ENCODE peak calls at places on chromosomes 2 and 18, in eight cellular contexts. F is activated gamma-delta T cell treated with Interleukin-2 at 50 U/mL for 16 hours; W is NCI-H187 treated with DMSO at 0.1 percent for 48 hours; L is hepatocyte; J is stimulated activated CD4-positive, alpha-beta T cell treated with anti-CD3 and anti-CD28 coated beads, Interleukin-2, amount 100 ng/mL, for 48 hours; Z is HL-60; S is activated CD8-positive, alpha-beta memory T cell treated with anti-CD3 and anti-CD28 coated beads for 48 hours; R is epithelial cell of esophagus. E is an unnamed sample.

GRCh38 chr2:42770288-42771131 is 6.6 kb upstream of the OXER1 start:
- DNase-seq in F (no peak), W (no peak), L (peak; percentile 45), J (no peak), Z (peak; percentile 58), S (no peak), R (peak; percentile 32), E (peak; percentile 40)

GRCh38 chr2:143068094-143068890 is 60.9 kb upstream of the ARHGAP15 start:
- DNase-seq in F (no peak), W (no peak), L (no peak), J (no peak), Z (peak; percentile 79), S (no peak), R (peak; percentile 7), E (peak; percentile 12)

GRCh38 chr2:218852911-218853667 is 6.5 kb upstream of the WNT6 start:
- DNase-seq in F (peak; percentile 57), W (no peak), L (peak; percentile 82), J (peak; percentile 67), Z (peak; percentile 43), S (peak; percentile 54), R (peak; percentile 69), E (peak; percentile 56)

GRCh38 chr2:112679484-112679883 is 33.7 kb downstream of the SLC20A1 start:
- DNase-seq in F (no peak), W (no peak), L (no peak), J (no peak), Z (no peak), S (no peak), R (peak; percentile 84), E (no peak)

GRCh38 chr2:176079285-176079830 is 4.4 kb downstream of the EVX2 start:
- DNase-seq in F (no peak), W (no peak), L (no peak), J (no peak), Z (no peak), S (no peak), R (no peak), E (no peak)

GRCh38 chr2:95058989-95059601 is 33.6 kb downstream of the MAL start:
- DNase-seq in F (no peak), W (no peak), L (no peak), J (no peak), Z (no peak), S (no peak), R (no peak), E (no peak)

GRCh38 chr2:144379891-144380311 is 140.0 kb downstream of the ZEB2 start:
- DNase-seq in F (no peak), W (no peak), L (no peak), J (no peak), Z (no peak), S (no peak), R (no peak), E (no peak)

GRCh38 chr2:239167766-239168444 is 232.9 kb downstream of the HDAC4 start:
- DNase-seq in F (no peak), W (no peak), L (no peak), J (no peak), Z (no peak), S (no peak), R (no peak), E (no peak)

GRCh38 chr2:224613543-224614317 is 28.6 kb upstream of the CUL3 start:
- DNase-seq in F (no peak), W (no peak), L (no peak), J (no peak), Z (no peak), S (no peak), R (no peak), E (no peak)

GRCh38 chr18:46419391-46420141 is 237.5 kb downstream of the LOXHD1 start:
- DNase-seq in F (no peak), W (no peak), L (no peak), J (no peak), Z (no peak), S (no peak), R (no peak), E (no peak)

GRCh38 chr2:45874324-45874723 is 222.8 kb downstream of the PRKCE start:
- DNase-seq in F (no peak), W (peak; percentile 46), L (no peak), J (no peak), Z (no peak), S (no peak), R (peak; percentile 25), E (no peak)

GRCh38 chr2:25586726-25587144 is 86.6 kb downstream of the DTNB start:
- DNase-seq in F (no peak), W (no peak), L (no peak), J (no peak), Z (no peak), S (no peak), R (no peak), E (no peak)

GRCh38 chr2:222891890-222892289 is 31.1 kb downstream of the ACSL3 start:
- DNase-seq in F (no peak), W (no peak), L (no peak), J (no peak), Z (no peak), S (no peak), R (no peak), E (no peak)

GRCh38 chr2:23260621-23261020 is 124.4 kb upstream of the KLHL29 start:
- DNase-seq in F (no peak), W (no peak), L (no peak), J (no peak), Z (no peak), S (no peak), R (no peak), E (no peak)

GRCh38 chr2:6800553-6800952 is 65.2 kb downstream of the CMPK2 start:
- DNase-seq in F (no peak), W (no peak), L (no peak), J (no peak), Z (no peak), S (no peak), R (no peak), E (no peak)

GRCh38 chr2:11784747-11785610 is 38.5 kb downstream of the LPIN1 start:
- DNase-seq in F (peak; percentile 37), W (no peak), L (peak; percentile 60), J (peak; percentile 49), Z (no peak), S (peak; percentile 27), R (peak; percentile 25), E (no peak)

GRCh38 chr2:217826505-217826904 is 176.3 kb downstream of the TNS1 start:
- DNase-seq in F (no peak), W (no peak), L (no peak), J (no peak), Z (no peak), S (no peak), R (peak; percentile 18), E (no peak)

GRCh38 chr18:27632706-27633105 is 447.6 kb upstream of the CHST9 start:
- DNase-seq in F (no peak), W (no peak), L (no peak), J (no peak), Z (no peak), S (no peak), R (no peak), E (no peak)

GRCh38 chr2:190551928-190552327 is 17.4 kb upstream of the NEMP2 start:
- DNase-seq in F (no peak), W (no peak), L (no peak), J (no peak), Z (peak; percentile 57), S (no peak), R (no peak), E (peak; percentile 41)

GRCh38 chr18:26458526-26459232 is 89.7 kb downstream of the KCTD1 start:
- DNase-seq in F (no peak), W (no peak), L (no peak), J (no peak), Z (peak; percentile 12), S (no peak), R (peak; percentile 73), E (peak; percentile 50)

GRCh38 chr2:216555274-216555673 is 56.6 kb downstream of the RPL37A start:
- DNase-seq in F (no peak), W (no peak), L (no peak), J (no peak), Z (no peak), S (no peak), R (peak; percentile 39), E (peak; percentile 53)

GRCh38 chr2:48508461-48509124 is 21.4 kb upstream of the STON1 start:
- DNase-seq in F (no peak), W (no peak), L (peak; percentile 54), J (no peak), Z (peak; percentile 38), S (no peak), R (peak; percentile 55), E (no peak)

GRCh38 chr2:120494446-120494845 is 148.5 kb downstream of the INHBB start:
- DNase-seq in F (no peak), W (no peak), L (no peak), J (no peak), Z (no peak), S (no peak), R (no peak), E (no peak)

GRCh38 chr2:207067476-207067875 is 98.3 kb downstream of the KLF7 start:
- DNase-seq in F (no peak), W (no peak), L (no peak), J (no peak), Z (no peak), S (no peak), R (no peak), E (no peak)

GRCh38 chr2:59899692-59900091 is 653.8 kb downstream of the BCL11A start:
- DNase-seq in F (no peak), W (no peak), L (no peak), J (no peak), Z (no peak), S (no peak), R (no peak), E (no peak)